ENCODE peak calls at places on chromosome 7, in four cellular contexts. P is GM12864, L is WTC11, R is fibroblast of mammary gland. Q is an unnamed sample.

GRCh38 chr7:151372612-151373265 is 31.1 kb downstream of the NUB1 start:
- DNase-seq in P (no peak), L (no peak), R (no peak), Q (no peak)

GRCh38 chr7:23298141-23298851 is 843 bp upstream of the MALSU1 start:
- DNase-seq in P (no peak), L (no peak), R (no peak), Q (peak)

GRCh38 chr7:66668112-66668511 is 39.4 kb downstream of the KCTD7 start:
- DNase-seq in P (no peak), L (no peak), R (no peak), Q (no peak)

GRCh38 chr7:1902231-1902855 is 232.3 kb downstream of the ELFN1 start:
- DNase-seq in P (no peak), L (peak), R (no peak), Q (no peak)

GRCh38 chr7:129703751-129704150 is 92.2 kb downstream of the NRF1 start:
- DNase-seq in P (no peak), L (no peak), R (no peak), Q (no peak)

GRCh38 chr7:2996141-2996540 is 47.5 kb downstream of the CARD11 start:
- DNase-seq in P (no peak), L (no peak), R (no peak), Q (no peak)

GRCh38 chr7:2576742-2577491 is 18.1 kb downstream of the IQCE start:
- DNase-seq in P (no peak), L (no peak), R (no peak), Q (no peak)

GRCh38 chr7:155267436-155267835 is 30.2 kb upstream of the INSIG1 start:
- DNase-seq in P (no peak), L (no peak), R (no peak), Q (no peak)

GRCh38 chr7:138784692-138785091 is 13.1 kb upstream of the TMEM213 start:
- DNase-seq in P (no peak), L (no peak), R (no peak), Q (no peak)

GRCh38 chr7:57819491-57819981 is 369.6 kb downstream of the ZNF716 start:
- DNase-seq in P (no peak), L (no peak), R (no peak), Q (no peak)

GRCh38 chr7:137871173-137871915 is 24.6 kb upstream of the DGKI start:
- DNase-seq in P (no peak), L (no peak), R (peak), Q (no peak)

GRCh38 chr7:89223906-89224395 is 428.4 kb upstream of the TEX47 start:
- DNase-seq in P (no peak), L (no peak), R (peak), Q (no peak)

GRCh38 chr7:155517969-155518368 is 28.4 kb downstream of the CNPY1 start:
- DNase-seq in P (no peak), L (no peak), R (no peak), Q (no peak)

GRCh38 chr7:69781412-69781846 is 183.2 kb downstream of the AUTS2 start:
- DNase-seq in P (no peak), L (no peak), R (peak), Q (peak)

GRCh38 chr7:153022796-153023592 is 263.4 kb downstream of the ACTR3B start:
- DNase-seq in P (no peak), L (peak), R (no peak), Q (no peak)

GRCh38 chr7:835021-835420 is 2.7 kb downstream of the SUN1 start:
- DNase-seq in P (no peak), L (no peak), R (no peak), Q (no peak)